ENCODE peak calls at places on chromosomes 6 and 20, in four cellular contexts. B, A, Y and X are unnamed samples.

GRCh38 chr20:50958733-50959542 is at the start of gene MOCS3:
- DNase-seq in B (peak), A (peak), Y (peak), X (peak)

GRCh38 chr6:56517155-56517745 is 125.4 kb downstream of the DST start:
- DNase-seq in B (no peak), A (no peak), Y (no peak), X (no peak)

GRCh38 chr6:3617681-3618299 is 133.7 kb downstream of the PXDC1 start:
- DNase-seq in B (no peak), A (no peak), Y (no peak), X (no peak)

GRCh38 chr6:7129784-7130569 is 22.2 kb downstream of the RREB1 start:
- DNase-seq in B (peak), A (no peak), Y (no peak), X (no peak)

GRCh38 chr6:113102761-113103160 is 754.4 kb upstream of the MARCKS start:
- DNase-seq in B (no peak), A (no peak), Y (no peak), X (no peak)

GRCh38 chr6:11277275-11278206 is 45.1 kb upstream of the NEDD9 start:
- DNase-seq in B (no peak), A (peak), Y (no peak), X (peak)

GRCh38 chr6:152552616-152553209 is 84.4 kb downstream of the SYNE1 start:
- DNase-seq in B (peak), A (no peak), Y (no peak), X (peak)

GRCh38 chr20:31602779-31603441 is 2.2 kb upstream of the ID1 start:
- DNase-seq in B (no peak), A (peak), Y (peak), X (no peak)

GRCh38 chr6:4322846-4323309 is 187.5 kb upstream of the ECI2 start:
- DNase-seq in B (no peak), A (no peak), Y (no peak), X (no peak)

GRCh38 chr20:3616250-3616649 is 46.9 kb downstream of the GFRA4 start:
- DNase-seq in B (no peak), A (peak), Y (no peak), X (peak)

GRCh38 chr6:113825776-113826175 is 31.4 kb upstream of the MARCKS start:
- DNase-seq in B (peak), A (no peak), Y (no peak), X (no peak)

GRCh38 chr6:11217360-11218076 is 14.9 kb downstream of the NEDD9 start:
- DNase-seq in B (peak), A (no peak), Y (no peak), X (no peak)

DNA sequence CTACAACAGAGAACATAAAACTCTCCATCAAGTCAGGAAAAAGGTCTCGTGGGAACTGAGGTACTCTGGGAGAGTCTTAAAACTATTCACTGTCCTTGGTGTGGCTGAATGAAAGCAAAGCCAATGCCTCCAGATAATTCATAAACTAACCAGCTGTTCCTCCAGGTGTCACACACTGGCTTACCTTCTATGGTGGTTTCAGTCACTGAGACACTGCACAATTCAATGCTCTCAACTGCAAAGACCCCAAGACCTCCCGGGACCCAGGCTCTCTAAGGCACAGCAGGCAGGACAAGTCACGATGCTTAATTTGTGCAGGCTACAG is 100.8 kb downstream of the GMPR start:
- DNase-seq in B (no peak), A (no peak), Y (no peak), X (no peak)
- H3K27ac ChIP-seq in B (no peak), A (peak), Y (no peak), X (no peak)

GRCh38 chr6:16670617-16671051 is 90.6 kb downstream of the ATXN1 start:
- DNase-seq in B (no peak), A (no peak), Y (no peak), X (no peak)
- H3K27ac ChIP-seq in B (no peak), A (no peak), Y (no peak), X (no peak)

GRCh38 chr6:169078399-169079145 is 175.1 kb downstream of the THBS2 start:
- DNase-seq in B (no peak), A (no peak), Y (no peak), X (no peak)

GRCh38 chr6:169074551-169074950 is 179.1 kb downstream of the THBS2 start:
- DNase-seq in B (no peak), A (no peak), Y (no peak), X (no peak)

GRCh38 chr6:169073311-169073710 is 180.3 kb downstream of the THBS2 start:
- DNase-seq in B (no peak), A (no peak), Y (no peak), X (no peak)

GRCh38 chr6:169075211-169075621 is 178.4 kb downstream of the THBS2 start:
- DNase-seq in B (peak), A (no peak), Y (no peak), X (no peak)

GRCh38 chr6:169076240-169076639 is 177.4 kb downstream of the THBS2 start:
- DNase-seq in B (no peak), A (no peak), Y (no peak), X (no peak)
- H3K27ac ChIP-seq in B (no peak), A (no peak), Y (no peak), X (no peak)

GRCh38 chr6:148502773-148503135 is 160.1 kb downstream of the SASH1 start:
- DNase-seq in B (no peak), A (no peak), Y (no peak), X (no peak)
- H3K27ac ChIP-seq in B (no peak), A (no peak), Y (no peak), X (no peak)